ENCODE peak calls at places on chromosomes 12 and 14, in six cellular contexts. B, P, L, Y, Q and I are unnamed samples.

GRCh38 chr14:24252289-24253124 is 10.1 kb upstream of the TINF2 start:
- DNase-seq in B (no peak), P (no peak), L (no peak), Y (no peak), Q (no peak), I (no peak)

GRCh38 chr14:56809262-56810215 is 740 bp downstream of the OTX2 start:
- DNase-seq in B (no peak), P (peak), L (no peak), Y (peak), Q (no peak), I (no peak)

GRCh38 chr12:64082866-64083268 is 139.2 kb downstream of the KICS2 start:
- DNase-seq in B (no peak), P (no peak), L (peak), Y (no peak), Q (no peak), I (peak)

GRCh38 chr12:69066420-69067373 is 133.7 kb upstream of the CPM start:
- DNase-seq in B (no peak), P (no peak), L (no peak), Y (peak), Q (no peak), I (no peak)

GRCh38 chr14:90381999-90382451 is 14.8 kb upstream of the CALM1 start:
- DNase-seq in B (no peak), P (peak), L (peak), Y (peak), Q (no peak), I (peak)

GRCh38 chr14:29215853-29216252 is 449.3 kb downstream of the FOXG1 start:
- DNase-seq in B (no peak), P (no peak), L (no peak), Y (no peak), Q (no peak), I (no peak)

GRCh38 chr14:22852940-22853767 is 16.8 kb downstream of the MMP14 start:
- DNase-seq in B (peak), P (peak), L (peak), Y (peak), Q (peak), I (peak)

GRCh38 chr12:16605666-16606116 is 271 bp downstream of the LMO3 start:
- DNase-seq in B (no peak), P (peak), L (peak), Y (peak), Q (peak), I (no peak)

GRCh38 chr12:110741795-110742717 is 635 bp downstream of the PPP1CC start:
- DNase-seq in B (no peak), P (peak), L (peak), Y (peak), Q (peak), I (peak)

GRCh38 chr12:62695696-62696095 is 229.1 kb downstream of the MON2 start:
- DNase-seq in B (no peak), P (no peak), L (no peak), Y (no peak), Q (no peak), I (no peak)

GRCh38 chr12:93571854-93572711 is at the start of gene SOCS2:
- DNase-seq in B (no peak), P (peak), L (peak), Y (peak), Q (peak), I (peak)

GRCh38 chr12:113833422-113833821 is 132.7 kb downstream of the RBM19 start:
- DNase-seq in B (no peak), P (no peak), L (no peak), Y (no peak), Q (no peak), I (no peak)

GRCh38 chr12:117664169-117664568 is 302.7 kb upstream of the NOS1 start:
- DNase-seq in B (no peak), P (no peak), L (no peak), Y (no peak), Q (no peak), I (no peak)

GRCh38 chr12:125683748-125684381 is 618.6 kb downstream of the AACS start:
- DNase-seq in B (no peak), P (peak), L (peak), Y (peak), Q (no peak), I (peak)

GRCh38 chr12:88579572-88579940 is 715 bp downstream of the KITLG start:
- DNase-seq in B (no peak), P (peak), L (peak), Y (no peak), Q (no peak), I (peak)

GRCh38 chr12:130013771-130014484 is 110.1 kb upstream of the TMEM132D start:
- DNase-seq in B (no peak), P (peak), L (peak), Y (peak), Q (no peak), I (peak)
- TF ChIP-seq CTCF in B (peak), P (peak), L (peak), Y (peak), Q (peak), I (peak)

GRCh38 chr12:58369576-58369975 is 428.2 kb downstream of the ATP23 start:
- DNase-seq in B (no peak), P (no peak), L (no peak), Y (no peak), Q (no peak), I (no peak)

GRCh38 chr12:58368001-58368400 is 426.6 kb downstream of the ATP23 start:
- DNase-seq in B (no peak), P (no peak), L (no peak), Y (no peak), Q (no peak), I (no peak)

GRCh38 chr12:58378038-58378437 is 436.7 kb downstream of the ATP23 start:
- DNase-seq in B (no peak), P (no peak), L (no peak), Y (no peak), Q (no peak), I (no peak)

GRCh38 chr12:58367041-58367440 is 425.7 kb downstream of the ATP23 start:
- DNase-seq in B (no peak), P (no peak), L (no peak), Y (no peak), Q (no peak), I (no peak)

DNA sequence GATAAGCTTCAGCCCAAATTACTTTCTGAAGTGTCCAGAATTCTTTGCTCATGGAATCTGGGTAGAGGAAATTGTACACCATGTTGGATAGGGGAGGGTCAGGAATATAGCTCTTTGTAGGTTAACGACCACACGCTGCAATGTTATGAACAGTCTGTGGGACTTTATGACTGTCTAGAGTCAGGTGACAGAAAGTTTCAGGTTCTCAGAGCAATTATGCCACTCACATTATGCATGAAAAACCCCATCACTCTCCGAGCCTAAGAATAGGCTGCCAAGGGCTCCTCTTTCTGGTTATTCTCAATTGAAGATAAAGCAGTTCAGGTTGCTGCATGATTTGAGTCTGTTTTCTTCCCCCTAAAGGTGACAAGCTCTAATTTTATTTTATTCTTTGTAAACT is 430.9 kb downstream of the ATP23 start:
- DNase-seq in B (no peak), P (no peak), L (no peak), Y (no peak), Q (peak), I (no peak)
- TF ChIP-seq EZH2phosphoT487 in B (no peak), P (no peak), L (no peak), Y (no peak), Q (no peak), I (no peak)

DNA sequence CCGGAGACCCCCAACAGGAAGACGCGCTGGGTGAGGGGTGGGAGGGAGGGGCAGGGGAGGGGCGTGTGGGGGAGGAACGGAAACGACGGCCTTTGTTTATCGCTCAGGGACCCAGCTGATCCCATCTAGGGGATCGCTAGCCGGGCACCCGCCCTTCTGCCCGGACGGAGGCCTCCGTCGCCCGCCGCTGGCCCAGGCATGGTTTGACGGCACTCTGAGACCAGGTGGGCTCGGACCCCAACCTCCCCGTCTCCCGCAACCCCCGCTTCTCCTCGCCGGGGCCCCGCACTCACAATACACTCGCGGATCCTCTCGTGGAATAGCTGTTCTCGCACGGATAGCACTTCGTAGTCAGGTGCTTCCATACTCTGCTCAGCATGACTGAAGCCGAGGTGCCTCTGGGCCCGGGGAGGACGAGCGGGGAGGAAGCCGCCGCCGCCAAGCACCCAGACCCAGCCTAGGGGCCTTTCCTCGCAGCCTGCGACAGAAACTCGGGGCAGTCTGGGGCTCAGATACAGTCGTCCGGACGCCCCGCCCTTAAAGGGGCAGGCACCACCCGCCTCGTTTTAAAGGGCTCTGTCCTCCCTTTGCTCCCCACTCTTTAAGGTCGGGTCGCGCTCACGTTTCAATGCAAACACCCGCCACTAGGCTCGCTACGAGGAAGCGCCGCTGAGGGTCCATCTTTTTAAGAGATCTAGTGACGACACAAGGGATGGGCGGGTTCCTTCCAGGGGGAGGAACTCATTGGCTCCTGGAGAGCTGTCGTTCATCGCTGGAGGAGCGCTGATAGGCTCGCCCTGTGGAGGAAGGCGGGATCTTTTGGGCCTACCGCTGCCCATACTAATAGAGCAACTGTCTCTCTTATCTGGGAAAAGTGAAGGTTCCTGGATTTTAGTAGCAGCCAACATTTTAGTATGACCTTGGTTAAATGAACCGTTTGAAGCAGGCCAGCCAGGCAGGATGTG is at the start of gene LMBR1L:
- DNase-seq in B (peak), P (peak), L (peak), Y (peak), Q (peak), I (peak)
- TF ChIP-seq CTCF in B (peak), P (peak), L (peak), Y (peak), Q (peak), I (peak)

GRCh38 chr14:60753264-60754126 is 18.9 kb downstream of the MNAT1 start:
- DNase-seq in B (no peak), P (no peak), L (no peak), Y (no peak), Q (peak), I (no peak)
- TF ChIP-seq EZH2phosphoT487 in B (no peak), P (no peak), L (no peak), Y (no peak), Q (no peak), I (no peak)